ENCODE peak calls at places on chromosome 10, in nine cellular contexts. N, R, A, I, J, Z, T, M and S are unnamed samples.
A peak's percentile ranks its signal among the peaks of the same experiment; 100 is the strongest.

GRCh38 chr10:78435484-78436222 is 402.0 kb downstream of the RPS24 start:
- DNase-seq in Z (no peak), A (no peak), T (no peak), I (no peak), R (no peak), J (no peak), N (no peak), M (no peak), S (no peak)

GRCh38 chr10:25465582-25466372 is 291.0 kb downstream of the GPR158 start:
- DNase-seq in N (no peak), M (no peak), I (no peak), T (no peak), R (no peak), Z (no peak), A (no peak), J (no peak), S (no peak)

GRCh38 chr10:96619803-96620773 is 33.3 kb upstream of the TM9SF3 start:
- DNase-seq in N (no peak), A (no peak), M (no peak), R (no peak), I (peak; percentile 23), J (peak; percentile 4), T (no peak), Z (no peak), S (no peak)

GRCh38 chr10:69792361-69792760 is 9.3 kb upstream of the COL13A1 start:
- DNase-seq in N (no peak), T (no peak), J (no peak), M (no peak), Z (no peak), R (no peak), A (no peak), I (no peak), S (no peak)

GRCh38 chr10:11017575-11018425 is at the start of gene CELF2:
- DNase-seq in M (peak; percentile 16), N (peak; percentile 79), Z (no peak), T (peak; percentile 80), R (peak; percentile 86), J (peak; percentile 15), A (peak; percentile 46), I (no peak), S (no peak)

GRCh38 chr10:116787893-116788665 is 45.7 kb upstream of the HSPA12A start:
- DNase-seq in I (peak; percentile 70), M (peak; percentile 93), T (peak; percentile 70), R (peak; percentile 84), N (peak; percentile 95), Z (peak; percentile 71), J (peak; percentile 57), A (peak; percentile 61), S (peak; percentile 85)

GRCh38 chr10:51886438-51887068 is 187.2 kb upstream of the CSTF2T start:
- DNase-seq in I (peak; percentile 85), T (no peak), J (peak; percentile 53), A (no peak), Z (no peak), N (no peak), M (no peak), R (no peak), S (no peak)

GRCh38 chr10:62830577-62831122 is 14.5 kb upstream of the EGR2 start:
- DNase-seq in J (no peak), R (no peak), T (no peak), N (no peak), Z (no peak), A (no peak), I (no peak), M (no peak), S (no peak)

GRCh38 chr10:123158682-123159081 is 4.5 kb downstream of the BUB3 start:
- DNase-seq in T (no peak), I (no peak), A (no peak), J (no peak), M (no peak), R (no peak), N (no peak), Z (no peak), S (no peak)

GRCh38 chr10:123642293-123642692 is 23.9 kb upstream of the GPR26 start:
- DNase-seq in I (peak; percentile 5), T (no peak), R (no peak), N (no peak), A (no peak), J (no peak), M (no peak), Z (no peak), S (no peak)

GRCh38 chr10:22651276-22651980 is 63.0 kb downstream of the PIP4K2A start:
- DNase-seq in Z (no peak), R (no peak), J (no peak), T (no peak), M (no peak), N (no peak), A (no peak), I (no peak), S (no peak)

GRCh38 chr10:67086324-67087139 is 160.7 kb downstream of the LRRTM3 start:
- DNase-seq in A (no peak), I (no peak), M (no peak), N (no peak), T (no peak), R (no peak), Z (no peak), J (no peak), S (no peak)

GRCh38 chr10:133358920-133359300 is 1.1 kb upstream of the FUOM start:
- DNase-seq in M (no peak), T (no peak), R (no peak), N (no peak), Z (no peak), I (no peak), A (no peak), J (no peak), S (no peak)

GRCh38 chr10:69045441-69046300 is 42.2 kb upstream of the SRGN start:
- DNase-seq in Z (no peak), T (no peak), N (no peak), J (no peak), R (no peak), A (no peak), M (no peak), I (peak; percentile 68), S (no peak)

GRCh38 chr10:15518256-15518655 is 147.2 kb upstream of the FAM171A1 start:
- DNase-seq in R (no peak), Z (no peak), J (no peak), M (no peak), T (no peak), N (no peak), A (no peak), I (peak; percentile 79), S (no peak)

GRCh38 chr10:25666276-25666675 is 267.8 kb upstream of the MYO3A start:
- DNase-seq in I (no peak), Z (no peak), M (no peak), J (no peak), T (no peak), N (no peak), A (no peak), R (peak; percentile 16), S (no peak)

DNA sequence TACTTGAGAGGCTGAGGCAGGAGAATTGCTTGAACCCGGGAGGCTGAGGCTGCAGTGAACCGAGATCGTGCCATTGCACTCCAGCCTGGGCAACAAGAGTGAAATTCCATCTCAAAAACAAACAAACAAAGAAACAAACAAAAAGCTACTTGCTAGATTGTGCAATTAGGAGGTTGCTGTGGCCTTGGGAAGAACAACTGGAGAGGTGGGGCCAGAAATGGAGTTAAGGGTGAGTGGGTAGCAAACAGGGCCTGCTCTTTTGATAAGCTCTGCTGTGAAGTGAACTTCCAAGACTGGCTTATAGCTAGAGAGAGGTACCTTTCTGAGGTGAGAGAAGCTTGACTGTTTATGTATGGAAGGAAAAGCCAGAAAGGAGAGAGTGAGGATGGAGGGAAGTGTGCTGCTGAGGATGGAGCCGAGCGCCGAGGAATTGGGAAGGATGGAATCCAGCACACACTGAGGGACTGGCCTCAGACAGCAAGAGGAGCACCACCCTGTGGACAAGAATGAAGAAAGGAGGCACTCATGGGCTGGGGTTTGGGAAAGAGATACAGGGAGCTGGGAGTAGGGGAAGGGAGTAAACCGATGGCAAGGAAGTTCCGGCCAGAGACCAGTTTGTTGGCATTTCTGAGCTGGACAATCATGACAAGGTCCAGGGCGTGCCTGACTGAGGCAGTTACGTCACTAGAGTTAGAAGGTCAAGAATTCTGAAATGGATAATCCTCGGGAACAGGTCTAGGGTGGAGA is 7.0 kb upstream of the RPEL1 start:
- DNase-seq in R (peak; percentile 74), A (peak; percentile 39), J (peak; percentile 36), M (peak; percentile 29), N (no peak), Z (no peak), I (peak; percentile 94), T (peak; percentile 54), S (no peak)
- TF ChIP-seq CTCF in R (peak; percentile 31), A (peak; percentile 65), J (peak; percentile 65), M (peak; percentile 26), N (no peak), Z (no peak), I (peak; percentile 69), T (no peak), S (no peak)

GRCh38 chr10:35639651-35640311 is 2.3 kb downstream of the FZD8 start:
- DNase-seq in J (no peak), A (no peak), I (peak; percentile 81), R (peak; percentile 59), Z (no peak), N (peak; percentile 45), T (no peak), M (no peak), S (no peak)
- TF ChIP-seq CTCF in J (no peak), A (peak; percentile 40), I (peak; percentile 39), R (no peak), Z (no peak), N (no peak), T (no peak), M (no peak), S (no peak)

DNA sequence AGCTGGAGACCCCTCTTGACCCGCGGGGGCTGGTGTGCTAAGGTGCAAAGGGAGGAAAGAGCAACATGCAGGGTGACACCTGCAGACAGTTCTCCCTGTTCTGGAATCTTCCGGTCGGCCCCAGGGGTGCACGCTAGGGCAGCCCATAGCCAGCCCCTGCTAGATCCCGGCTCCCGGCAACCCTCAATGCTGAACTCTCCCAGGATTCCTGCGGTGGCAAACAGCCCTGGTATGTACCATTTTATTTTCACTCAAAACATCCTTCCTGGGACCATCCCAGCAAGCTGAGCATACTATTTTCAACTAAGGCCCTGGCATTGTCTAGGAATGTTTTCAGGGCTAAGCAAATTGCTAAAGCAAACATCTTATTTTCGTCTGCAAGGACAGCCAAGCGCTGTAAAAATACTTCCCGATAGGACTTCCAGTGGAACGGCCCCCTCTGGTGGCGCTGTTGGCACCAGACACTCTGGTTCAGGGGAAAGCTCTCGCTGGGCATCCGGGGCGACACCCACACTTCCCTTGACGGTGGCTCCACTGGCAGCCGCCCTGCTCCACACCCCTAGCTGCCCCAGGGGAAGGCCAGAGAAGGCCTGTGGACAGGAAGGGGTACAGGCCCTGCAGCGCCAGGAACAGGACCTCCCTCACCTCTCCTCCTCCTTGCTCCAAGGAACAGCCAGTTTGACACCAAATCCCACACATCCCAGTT is 99.4 kb downstream of the CTBP2 start:
- DNase-seq in M (peak; percentile 85), I (peak; percentile 74), Z (peak; percentile 83), T (peak; percentile 82), N (peak; percentile 70), R (peak; percentile 88), A (peak; percentile 34), J (peak; percentile 80), S (peak; percentile 56)
- TF ChIP-seq CTCF in M (peak; percentile 93), I (peak; percentile 85), Z (peak; percentile 26), T (peak; percentile 79), N (peak; percentile 65), R (peak; percentile 88), A (peak; percentile 76), J (peak; percentile 83), S (no peak)

DNA sequence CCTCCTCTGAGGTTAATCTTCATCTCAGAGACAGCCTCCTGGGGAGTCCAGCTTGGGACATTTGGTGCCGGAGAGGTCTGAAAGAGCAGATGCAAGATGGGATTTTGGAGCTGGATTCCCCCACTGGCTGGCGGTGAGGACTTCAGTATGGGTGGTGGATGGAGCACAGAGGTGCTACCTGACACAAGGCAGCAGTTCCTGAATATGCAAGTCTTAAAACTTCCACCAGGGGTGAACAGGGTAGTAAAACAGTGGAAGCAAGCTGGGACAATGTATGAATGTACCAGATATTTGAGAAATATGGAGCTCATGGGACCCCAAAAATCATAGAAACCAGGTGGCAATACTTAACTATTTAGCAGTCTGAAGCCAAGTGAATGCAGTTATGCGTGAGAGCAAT is 4.8 kb upstream of the TAF3 start:
- DNase-seq in Z (no peak), N (no peak), A (no peak), M (no peak), T (no peak), I (no peak), J (no peak), R (no peak), S (no peak)
- TF ChIP-seq CTCF in Z (no peak), N (no peak), A (no peak), M (no peak), T (no peak), I (no peak), J (no peak), R (no peak), S (no peak)